ENCODE peak calls at places on chromosome 15, in eight cellular contexts. One of them, this sample, is unnamed.

GRCh38 chr15:64809649-64810498 is 15.6 kb downstream of the PIF1 start:
- DNase-seq in epithelial cell of esophagus: peak
- DNase-seq in stomach: peak
- DNase-seq in pancreas: peak
- DNase-seq in left ventricle myocardium inferior: peak
- DNase-seq in fibroblast of pulmonary artery: peak
- DNase-seq in A673: peak
- DNase-seq in DND-41: peak
- DNase-seq in this sample: peak

GRCh38 chr15:34837246-34838016 is 42.1 kb upstream of the ACTC1 start:
- DNase-seq in pancreas: no peak
- DNase-seq in stomach: no peak
- DNase-seq in left ventricle myocardium inferior: no peak
- DNase-seq in DND-41: no peak
- DNase-seq in epithelial cell of esophagus: peak
- DNase-seq in fibroblast of pulmonary artery: peak
- DNase-seq in A673: no peak
- DNase-seq in this sample: no peak

GRCh38 chr15:69140306-69140705 is 20.1 kb upstream of the GLCE start:
- DNase-seq in fibroblast of pulmonary artery: peak
- DNase-seq in pancreas: no peak
- DNase-seq in epithelial cell of esophagus: no peak
- DNase-seq in DND-41: no peak
- DNase-seq in stomach: no peak
- DNase-seq in left ventricle myocardium inferior: no peak
- DNase-seq in A673: no peak
- DNase-seq in this sample: no peak

GRCh38 chr15:63502843-63503738 is 1.3 kb upstream of the USP3 start:
- DNase-seq in A673: no peak
- DNase-seq in left ventricle myocardium inferior: peak
- DNase-seq in pancreas: peak
- DNase-seq in stomach: peak
- DNase-seq in fibroblast of pulmonary artery: peak
- DNase-seq in epithelial cell of esophagus: peak
- DNase-seq in DND-41: no peak
- DNase-seq in this sample: peak

GRCh38 chr15:101127503-101128076 is 124.3 kb downstream of the CHSY1 start:
- DNase-seq in A673: peak
- DNase-seq in DND-41: peak
- DNase-seq in epithelial cell of esophagus: peak
- DNase-seq in fibroblast of pulmonary artery: peak
- DNase-seq in pancreas: peak
- DNase-seq in left ventricle myocardium inferior: peak
- DNase-seq in stomach: peak
- DNase-seq in this sample: peak

GRCh38 chr15:80660114-80660513 is 35.0 kb upstream of the ABHD17C start:
- DNase-seq in stomach: peak
- DNase-seq in fibroblast of pulmonary artery: peak
- DNase-seq in epithelial cell of esophagus: peak
- DNase-seq in left ventricle myocardium inferior: no peak
- DNase-seq in pancreas: no peak
- DNase-seq in DND-41: no peak
- DNase-seq in A673: peak
- DNase-seq in this sample: no peak

GRCh38 chr15:74906193-74906449 is 530 bp downstream of the FAM219B start:
- DNase-seq in epithelial cell of esophagus: no peak
- DNase-seq in pancreas: peak
- DNase-seq in fibroblast of pulmonary artery: peak
- DNase-seq in left ventricle myocardium inferior: no peak
- DNase-seq in stomach: peak
- DNase-seq in A673: peak
- DNase-seq in DND-41: peak
- DNase-seq in this sample: peak

GRCh38 chr15:23855947-23856346 is 168.8 kb upstream of the NDN start:
- DNase-seq in epithelial cell of esophagus: no peak
- DNase-seq in left ventricle myocardium inferior: no peak
- DNase-seq in DND-41: no peak
- DNase-seq in fibroblast of pulmonary artery: no peak
- DNase-seq in stomach: no peak
- DNase-seq in pancreas: no peak
- DNase-seq in A673: no peak
- DNase-seq in this sample: no peak

GRCh38 chr15:40754574-40754882 is 526 bp downstream of the RMDN3 start:
- DNase-seq in A673: no peak
- DNase-seq in DND-41: no peak
- DNase-seq in pancreas: peak
- DNase-seq in left ventricle myocardium inferior: no peak
- DNase-seq in epithelial cell of esophagus: peak
- DNase-seq in fibroblast of pulmonary artery: no peak
- DNase-seq in stomach: peak
- DNase-seq in this sample: peak

GRCh38 chr15:71888797-71889196 is 78.4 kb downstream of the NR2E3 start:
- DNase-seq in fibroblast of pulmonary artery: no peak
- DNase-seq in left ventricle myocardium inferior: no peak
- DNase-seq in stomach: no peak
- DNase-seq in pancreas: no peak
- DNase-seq in DND-41: no peak
- DNase-seq in A673: no peak
- DNase-seq in epithelial cell of esophagus: no peak
- DNase-seq in this sample: no peak

GRCh38 chr15:75177360-75178071 is 24.2 kb upstream of the C15orf39 start:
- DNase-seq in fibroblast of pulmonary artery: no peak
- DNase-seq in DND-41: no peak
- DNase-seq in left ventricle myocardium inferior: no peak
- DNase-seq in epithelial cell of esophagus: no peak
- DNase-seq in stomach: no peak
- DNase-seq in pancreas: no peak
- DNase-seq in A673: no peak
- DNase-seq in this sample: no peak

GRCh38 chr15:91529534-91529933 is 324.0 kb upstream of the SLCO3A1 start:
- DNase-seq in left ventricle myocardium inferior: no peak
- DNase-seq in pancreas: no peak
- DNase-seq in stomach: no peak
- DNase-seq in fibroblast of pulmonary artery: no peak
- DNase-seq in epithelial cell of esophagus: no peak
- DNase-seq in DND-41: peak
- DNase-seq in A673: no peak
- DNase-seq in this sample: no peak

GRCh38 chr15:79204886-79205285 is 77.6 kb upstream of the ANKRD34C start:
- DNase-seq in A673: no peak
- DNase-seq in fibroblast of pulmonary artery: no peak
- DNase-seq in left ventricle myocardium inferior: no peak
- DNase-seq in epithelial cell of esophagus: no peak
- DNase-seq in DND-41: no peak
- DNase-seq in stomach: no peak
- DNase-seq in pancreas: no peak
- DNase-seq in this sample: no peak

GRCh38 chr15:37981781-37982180 is 47.3 kb downstream of the TMCO5A start:
- DNase-seq in DND-41: no peak
- DNase-seq in stomach: no peak
- DNase-seq in A673: peak
- DNase-seq in epithelial cell of esophagus: peak
- DNase-seq in left ventricle myocardium inferior: no peak
- DNase-seq in fibroblast of pulmonary artery: peak
- DNase-seq in pancreas: no peak
- DNase-seq in this sample: no peak
- TF ChIP-seq CTCF in DND-41: peak
- TF ChIP-seq CTCF in stomach: no peak
- TF ChIP-seq CTCF in A673: peak
- TF ChIP-seq CTCF in epithelial cell of esophagus: peak
- TF ChIP-seq CTCF in left ventricle myocardium inferior: peak
- TF ChIP-seq CTCF in fibroblast of pulmonary artery: peak
- TF ChIP-seq CTCF in pancreas: no peak
- TF ChIP-seq CTCF in this sample: no peak

GRCh38 chr15:38864122-38864521 is 299.5 kb upstream of the RASGRP1 start:
- DNase-seq in stomach: no peak
- DNase-seq in left ventricle myocardium inferior: no peak
- DNase-seq in A673: no peak
- DNase-seq in epithelial cell of esophagus: no peak
- DNase-seq in DND-41: no peak
- DNase-seq in pancreas: no peak
- DNase-seq in fibroblast of pulmonary artery: no peak
- DNase-seq in this sample: peak
- TF ChIP-seq CTCF in stomach: no peak
- TF ChIP-seq CTCF in left ventricle myocardium inferior: no peak
- TF ChIP-seq CTCF in A673: no peak
- TF ChIP-seq CTCF in epithelial cell of esophagus: no peak
- TF ChIP-seq CTCF in DND-41: no peak
- TF ChIP-seq CTCF in pancreas: no peak
- TF ChIP-seq CTCF in fibroblast of pulmonary artery: peak
- TF ChIP-seq CTCF in this sample: no peak

GRCh38 chr15:28125673-28126651 is 26.8 kb upstream of the OCA2 start:
- DNase-seq in A673: peak
- DNase-seq in epithelial cell of esophagus: peak
- DNase-seq in fibroblast of pulmonary artery: peak
- DNase-seq in left ventricle myocardium inferior: no peak
- DNase-seq in pancreas: no peak
- DNase-seq in DND-41: no peak
- DNase-seq in stomach: no peak
- DNase-seq in this sample: no peak
- TF ChIP-seq CTCF in A673: peak
- TF ChIP-seq CTCF in epithelial cell of esophagus: peak
- TF ChIP-seq CTCF in fibroblast of pulmonary artery: peak
- TF ChIP-seq CTCF in left ventricle myocardium inferior: peak
- TF ChIP-seq CTCF in pancreas: peak
- TF ChIP-seq CTCF in DND-41: peak
- TF ChIP-seq CTCF in stomach: peak
- TF ChIP-seq CTCF in this sample: peak

GRCh38 chr15:42695527-42696071 is 41.3 kb downstream of the CDAN1 start:
- DNase-seq in pancreas: no peak
- DNase-seq in epithelial cell of esophagus: no peak
- DNase-seq in fibroblast of pulmonary artery: no peak
- DNase-seq in DND-41: no peak
- DNase-seq in stomach: no peak
- DNase-seq in A673: no peak
- DNase-seq in left ventricle myocardium inferior: no peak
- DNase-seq in this sample: no peak
- TF ChIP-seq CTCF in pancreas: no peak
- TF ChIP-seq CTCF in epithelial cell of esophagus: no peak
- TF ChIP-seq CTCF in fibroblast of pulmonary artery: no peak
- TF ChIP-seq CTCF in DND-41: no peak
- TF ChIP-seq CTCF in stomach: no peak
- TF ChIP-seq CTCF in A673: no peak
- TF ChIP-seq CTCF in left ventricle myocardium inferior: no peak
- TF ChIP-seq CTCF in this sample: no peak

GRCh38 chr15:85556618-85556895 is 176.2 kb downstream of the AKAP13 start:
- DNase-seq in fibroblast of pulmonary artery: no peak
- DNase-seq in pancreas: no peak
- DNase-seq in DND-41: no peak
- DNase-seq in stomach: no peak
- DNase-seq in left ventricle myocardium inferior: no peak
- DNase-seq in A673: no peak
- DNase-seq in epithelial cell of esophagus: no peak
- DNase-seq in this sample: no peak

GRCh38 chr15:85557385-85557784 is 177.0 kb downstream of the AKAP13 start:
- DNase-seq in DND-41: no peak
- DNase-seq in fibroblast of pulmonary artery: no peak
- DNase-seq in A673: no peak
- DNase-seq in left ventricle myocardium inferior: no peak
- DNase-seq in pancreas: no peak
- DNase-seq in stomach: no peak
- DNase-seq in epithelial cell of esophagus: no peak
- DNase-seq in this sample: no peak

GRCh38 chr15:85551221-85551832 is 170.9 kb downstream of the AKAP13 start:
- DNase-seq in left ventricle myocardium inferior: no peak
- DNase-seq in stomach: no peak
- DNase-seq in pancreas: no peak
- DNase-seq in fibroblast of pulmonary artery: peak
- DNase-seq in epithelial cell of esophagus: no peak
- DNase-seq in A673: no peak
- DNase-seq in DND-41: no peak
- DNase-seq in this sample: no peak

GRCh38 chr15:85555875-85556617 is 175.6 kb downstream of the AKAP13 start:
- DNase-seq in left ventricle myocardium inferior: no peak
- DNase-seq in DND-41: no peak
- DNase-seq in epithelial cell of esophagus: no peak
- DNase-seq in stomach: no peak
- DNase-seq in A673: no peak
- DNase-seq in pancreas: no peak
- DNase-seq in fibroblast of pulmonary artery: no peak
- DNase-seq in this sample: no peak

DNA sequence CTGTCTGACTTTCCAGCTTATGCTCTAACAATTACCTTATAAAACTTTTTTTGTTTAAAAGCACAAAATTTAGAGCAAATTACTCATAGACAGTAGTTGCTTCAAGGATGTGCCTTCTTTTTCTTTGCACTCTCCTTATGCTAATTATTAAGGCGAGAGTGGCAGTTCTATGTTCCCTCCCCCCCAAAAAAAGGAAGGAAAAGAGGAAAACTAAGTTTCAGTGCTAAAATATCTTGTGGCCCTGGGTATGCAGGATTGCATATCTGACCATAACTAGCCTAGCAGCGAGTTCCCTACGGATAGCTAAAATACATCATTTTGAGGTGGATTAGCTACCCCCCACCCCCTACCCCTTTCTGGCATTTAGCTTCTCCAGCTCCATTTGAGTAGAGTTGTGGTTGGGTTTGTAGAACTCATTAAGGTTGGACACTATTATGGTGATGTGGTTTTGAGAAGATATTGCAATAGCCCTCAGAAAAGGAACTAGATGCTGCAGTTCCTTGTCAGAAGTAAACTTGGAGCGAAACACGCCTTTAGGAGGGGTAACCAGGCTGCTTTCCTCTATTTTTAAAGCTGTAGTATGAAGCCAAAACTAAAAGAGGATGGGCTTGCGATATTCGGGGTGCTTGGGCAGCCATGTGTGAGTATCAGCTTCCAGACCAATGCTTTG is 174.6 kb downstream of the AKAP13 start:
- DNase-seq in DND-41: no peak
- DNase-seq in left ventricle myocardium inferior: no peak
- DNase-seq in epithelial cell of esophagus: no peak
- DNase-seq in pancreas: no peak
- DNase-seq in A673: no peak
- DNase-seq in fibroblast of pulmonary artery: no peak
- DNase-seq in stomach: no peak
- DNase-seq in this sample: no peak
- TF ChIP-seq CTCF in DND-41: no peak
- TF ChIP-seq CTCF in left ventricle myocardium inferior: no peak
- TF ChIP-seq CTCF in epithelial cell of esophagus: no peak
- TF ChIP-seq CTCF in pancreas: no peak
- TF ChIP-seq CTCF in A673: no peak
- TF ChIP-seq CTCF in fibroblast of pulmonary artery: no peak
- TF ChIP-seq CTCF in stomach: no peak
- TF ChIP-seq CTCF in this sample: no peak

GRCh38 chr15:58761010-58761388 is 10.1 kb upstream of the MINDY2 start:
- DNase-seq in left ventricle myocardium inferior: no peak
- DNase-seq in fibroblast of pulmonary artery: no peak
- DNase-seq in DND-41: no peak
- DNase-seq in epithelial cell of esophagus: no peak
- DNase-seq in A673: no peak
- DNase-seq in stomach: no peak
- DNase-seq in pancreas: no peak
- DNase-seq in this sample: peak
- TF ChIP-seq CTCF in left ventricle myocardium inferior: no peak
- TF ChIP-seq CTCF in fibroblast of pulmonary artery: no peak
- TF ChIP-seq CTCF in DND-41: peak
- TF ChIP-seq CTCF in epithelial cell of esophagus: no peak
- TF ChIP-seq CTCF in A673: peak
- TF ChIP-seq CTCF in stomach: no peak
- TF ChIP-seq CTCF in pancreas: no peak
- TF ChIP-seq CTCF in this sample: no peak

GRCh38 chr15:61364871-61365270 is 135.8 kb upstream of the RORA start:
- DNase-seq in left ventricle myocardium inferior: no peak
- DNase-seq in fibroblast of pulmonary artery: no peak
- DNase-seq in stomach: no peak
- DNase-seq in DND-41: no peak
- DNase-seq in A673: peak
- DNase-seq in pancreas: no peak
- DNase-seq in epithelial cell of esophagus: no peak
- DNase-seq in this sample: no peak

GRCh38 chr15:61367953-61368352 is 138.9 kb upstream of the RORA start:
- DNase-seq in stomach: no peak
- DNase-seq in fibroblast of pulmonary artery: no peak
- DNase-seq in A673: no peak
- DNase-seq in DND-41: no peak
- DNase-seq in epithelial cell of esophagus: no peak
- DNase-seq in pancreas: no peak
- DNase-seq in left ventricle myocardium inferior: no peak
- DNase-seq in this sample: peak
- TF ChIP-seq CTCF in stomach: no peak
- TF ChIP-seq CTCF in fibroblast of pulmonary artery: no peak
- TF ChIP-seq CTCF in A673: no peak
- TF ChIP-seq CTCF in DND-41: peak
- TF ChIP-seq CTCF in epithelial cell of esophagus: no peak
- TF ChIP-seq CTCF in pancreas: no peak
- TF ChIP-seq CTCF in left ventricle myocardium inferior: no peak
- TF ChIP-seq CTCF in this sample: no peak

This sample was measured in activated CD8-positive, alpha-beta T cell treated with anti-CD3 and anti-CD28 coated beads for 36 hours.